ENCODE peak calls at places on chromosomes 2 and 18, in four cellular contexts. F, M, L and H are unnamed samples.

GRCh38 chr2:38377501-38378258 is 607 bp upstream of the ATL2 start:
- DNase-seq in M (peak), L (peak), F (peak), H (no peak)

GRCh38 chr2:6877402-6878305 is at the start of gene RSAD2:
- DNase-seq in M (peak), F (peak), L (peak), H (peak)

GRCh38 chr2:60899230-60899891 is 18.0 kb downstream of the REL start:
- DNase-seq in F (no peak), M (no peak), L (no peak), H (no peak)

GRCh38 chr18:60249388-60249787 is 123.2 kb downstream of the MC4R start:
- DNase-seq in L (no peak), M (no peak), F (no peak), H (no peak)

GRCh38 chr2:202491514-202491913 is 115.4 kb downstream of the BMPR2 start:
- DNase-seq in M (no peak), F (no peak), L (no peak), H (no peak)

GRCh38 chr2:233349005-233349998 is 5.0 kb upstream of the DGKD start:
- DNase-seq in F (no peak), L (peak), M (no peak), H (peak)

GRCh38 chr2:172373076-172373475 is 54.3 kb upstream of the ITGA6 start:
- DNase-seq in M (no peak), L (no peak), F (no peak), H (no peak)

GRCh38 chr2:204353823-204354222 is 191.5 kb upstream of the PARD3B start:
- DNase-seq in F (no peak), M (no peak), L (no peak), H (no peak)

GRCh38 chr2:168354499-168354898 is 101.6 kb upstream of the CERS6 start:
- DNase-seq in F (no peak), L (no peak), M (no peak), H (no peak)

GRCh38 chr18:47397671-47398319 is 146.3 kb upstream of the SKOR2 start:
- DNase-seq in M (no peak), L (no peak), F (no peak), H (no peak)

GRCh38 chr2:32058130-32058529 is 5.2 kb upstream of the SPAST start:
- DNase-seq in F (no peak), M (no peak), L (no peak), H (no peak)

GRCh38 chr2:197677056-197677455 is 1.7 kb upstream of the RFTN2 start:
- DNase-seq in F (no peak), M (no peak), L (no peak), H (no peak)

GRCh38 chr2:237109421-237109820 is 23.7 kb downstream of the COPS8 start:
- DNase-seq in F (no peak), M (no peak), L (no peak), H (no peak)

GRCh38 chr2:35822716-35823115 is 532.9 kb upstream of the CRIM1 start:
- DNase-seq in M (no peak), F (no peak), L (no peak), H (no peak)

GRCh38 chr2:30527859-30528258 is 80.8 kb downstream of the LCLAT1 start:
- DNase-seq in L (no peak), F (no peak), M (no peak), H (no peak)

GRCh38 chr2:163191372-163191771 is 352.8 kb upstream of the KCNH7 start:
- DNase-seq in M (no peak), F (no peak), L (peak), H (peak)

GRCh38 chr2:86308356-86308755 is 29.1 kb downstream of the REEP1 start:
- DNase-seq in L (no peak), F (no peak), M (no peak), H (no peak)

GRCh38 chr2:226427538-226428307 is 371.9 kb downstream of the IRS1 start:
- DNase-seq in F (no peak), M (no peak), L (no peak), H (peak)

GRCh38 chr2:144692661-144693060 is 172.7 kb upstream of the ZEB2 start:
- DNase-seq in F (no peak), L (no peak), M (no peak), H (no peak)

GRCh38 chr2:151809073-151809383 is 19.2 kb downstream of the ARL5A start:
- DNase-seq in M (no peak), L (no peak), F (no peak), H (no peak)

GRCh38 chr2:24650997-24651642 is 142.1 kb downstream of the PTRHD1 start:
- DNase-seq in M (no peak), L (no peak), F (no peak), H (no peak)

GRCh38 chr18:48800479-48800876 is 150.3 kb downstream of the SMAD7 start:
- DNase-seq in F (no peak), L (peak), M (no peak), H (no peak)

GRCh38 chr2:84556190-84556589 is 39.9 kb downstream of the DNAH6 start:
- DNase-seq in M (no peak), F (no peak), L (no peak), H (no peak)

GRCh38 chr18:23133860-23134779 is 1.2 kb upstream of the CABLES1 start:
- DNase-seq in L (no peak), M (peak), F (peak), H (peak)

GRCh38 chr2:105755895-105756294 is 11.2 kb downstream of the NCK2 start:
- DNase-seq in M (no peak), F (no peak), L (no peak), H (no peak)

GRCh38 chr18:79402977-79403722 is 7.4 kb downstream of the NFATC1 start:
- DNase-seq in F (peak), L (peak), M (peak), H (no peak)

GRCh38 chr2:188813315-188813714 is 160.9 kb upstream of the COL3A1 start:
- DNase-seq in L (no peak), F (no peak), M (no peak), H (no peak)

GRCh38 chr18:62566199-62566598 is 43.4 kb downstream of the ZCCHC2 start:
- DNase-seq in M (no peak), L (peak), F (no peak), H (no peak)

GRCh38 chr2:151315381-151315903 is 26.0 kb upstream of the NMI start:
- DNase-seq in F (no peak), M (no peak), L (no peak), H (no peak)

GRCh38 chr2:205706769-205707375 is 24.6 kb downstream of the NRP2 start:
- DNase-seq in L (peak), M (no peak), F (no peak), H (no peak)

GRCh38 chr2:120596191-120596781 is 139.4 kb upstream of the GLI2 start:
- DNase-seq in L (no peak), M (no peak), F (no peak), H (no peak)

GRCh38 chr2:42076357-42076921 is 28.6 kb downstream of the PKDCC start:
- DNase-seq in M (no peak), L (no peak), F (no peak), H (peak)

GRCh38 chr2:165793779-165794519 is at the start of gene GALNT3:
- DNase-seq in F (peak), M (peak), L (peak), H (peak)

GRCh38 chr18:29501952-29502351 is 1325.0 kb upstream of the CDH2 start:
- DNase-seq in F (no peak), M (no peak), L (no peak), H (no peak)

GRCh38 chr2:113979172-113980128 is 89.6 kb downstream of the ACTR3 start:
- DNase-seq in F (no peak), L (no peak), M (no peak), H (no peak)

GRCh38 chr2:113978524-113979171 is 88.8 kb downstream of the ACTR3 start:
- DNase-seq in L (no peak), M (no peak), F (no peak), H (no peak)

GRCh38 chr2:113976277-113976928 is 86.5 kb downstream of the ACTR3 start:
- DNase-seq in M (no peak), L (no peak), F (no peak), H (no peak)

GRCh38 chr2:113977060-113977659 is 87.3 kb downstream of the ACTR3 start:
- DNase-seq in F (no peak), M (no peak), L (no peak), H (no peak)

GRCh38 chr2:113977660-113978523 is 88.0 kb downstream of the ACTR3 start:
- DNase-seq in L (peak), F (peak), M (no peak), H (peak)
- TF ChIP-seq CTCF in L (no peak), F (no peak), M (peak), H (peak)

DNA sequence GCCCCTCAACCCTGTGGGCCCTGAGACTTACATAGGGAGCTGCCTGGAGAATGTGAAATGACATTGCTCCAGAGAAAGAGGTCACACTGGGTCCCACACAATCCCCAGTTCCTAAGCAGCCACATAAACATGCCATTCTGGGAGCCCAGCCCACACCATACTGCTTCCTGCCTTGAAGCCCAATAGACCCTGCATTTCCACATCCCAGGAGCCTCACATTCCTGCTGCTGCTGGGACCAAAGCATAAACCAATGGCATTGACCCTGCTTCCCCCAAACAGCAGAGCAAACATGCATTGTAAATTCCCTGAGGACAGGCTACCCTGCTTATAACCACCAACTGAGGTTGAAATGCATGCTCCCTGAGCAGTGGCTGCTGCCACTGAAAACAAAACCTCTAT is 1117.6 kb upstream of the SLC39A10 start:
- DNase-seq in L (no peak), F (no peak), M (no peak), H (no peak)
- TF ChIP-seq CTCF in L (no peak), F (no peak), M (no peak), H (no peak)

GRCh38 chr2:48108455-48108854 is 202.2 kb upstream of the FBXO11 start:
- DNase-seq in L (no peak), F (no peak), M (no peak), H (no peak)

GRCh38 chr2:48104418-48104817 is 198.1 kb upstream of the FBXO11 start:
- DNase-seq in M (no peak), F (no peak), L (no peak), H (no peak)

GRCh38 chr2:48109491-48110204 is 203.3 kb upstream of the FBXO11 start:
- DNase-seq in L (no peak), F (no peak), M (no peak), H (no peak)

GRCh38 chr2:48105848-48106247 is 199.6 kb upstream of the FBXO11 start:
- DNase-seq in F (no peak), L (no peak), M (no peak), H (no peak)

GRCh38 chr2:48107326-48107925 is 201.1 kb upstream of the FBXO11 start:
- DNase-seq in M (no peak), F (no peak), L (no peak), H (peak)
- TF ChIP-seq CTCF in M (no peak), F (no peak), L (no peak), H (no peak)

GRCh38 chr2:46390901-46391395 is 88.4 kb upstream of the TMEM247 start:
- DNase-seq in L (no peak), M (no peak), F (no peak), H (no peak)
- TF ChIP-seq CTCF in L (no peak), M (no peak), F (no peak), H (no peak)